ENCODE peak calls at places on chromosomes 16 and 17, in four cellular contexts. T is NCI-H2029; F is T-helper 17 cell; W is effector memory CD8-positive, alpha-beta T cell. M is an unnamed sample.

GRCh38 chr16:63981639-63982038 is 1140.2 kb downstream of the CDH11 start:
- DNase-seq in T (no peak), F (no peak), W (no peak), M (no peak)

GRCh38 chr17:66364508-66365203 is 62.2 kb downstream of the PRKCA start:
- DNase-seq in T (no peak), F (no peak), W (no peak), M (no peak)

GRCh38 chr16:695355-696089 is 5.3 kb upstream of the WDR24 start:
- DNase-seq in T (peak), F (peak), W (peak), M (peak)

GRCh38 chr17:38663125-38663751 is 11.5 kb downstream of the EPOP start:
- DNase-seq in T (peak), F (no peak), W (no peak), M (no peak)

GRCh38 chr16:72066747-72067146 is 3.7 kb downstream of the HPR start:
- DNase-seq in T (no peak), F (no peak), W (no peak), M (no peak)

GRCh38 chr16:74709477-74709877 is 8.8 kb upstream of the MLKL start:
- DNase-seq in T (no peak), F (peak), W (peak), M (peak)

GRCh38 chr16:29816694-29817441 is 916 bp downstream of the PAGR1 start:
- DNase-seq in T (peak), F (peak), W (peak), M (no peak)

GRCh38 chr17:8366231-8366630 is 10.3 kb downstream of the KRABD2 start:
- DNase-seq in T (no peak), F (no peak), W (no peak), M (no peak)

GRCh38 chr16:53457670-53458069 is 23.4 kb downstream of the RBL2 start:
- DNase-seq in T (no peak), F (peak), W (peak), M (peak)

GRCh38 chr17:80760501-80760900 is 215.9 kb downstream of the RPTOR start:
- DNase-seq in T (peak), F (no peak), W (no peak), M (no peak)

GRCh38 chr16:86240716-86241363 is 269.5 kb upstream of the FOXF1 start:
- DNase-seq in T (no peak), F (no peak), W (no peak), M (no peak)

GRCh38 chr17:32142857-32143524 is 689 bp downstream of the RHOT1 start:
- DNase-seq in T (peak), F (no peak), W (no peak), M (no peak)

GRCh38 chr16:10256855-10257641 is 74.8 kb upstream of the GRIN2A start:
- DNase-seq in T (no peak), F (peak), W (peak), M (peak)

GRCh38 chr16:69865701-69866100 is 85.4 kb upstream of the CLEC18A start:
- DNase-seq in T (no peak), F (no peak), W (no peak), M (no peak)

GRCh38 chr17:57375040-57375769 is 118.9 kb downstream of the MSI2 start:
- DNase-seq in T (no peak), F (no peak), W (no peak), M (no peak)

GRCh38 chr16:67594256-67594915 is 32.1 kb downstream of the CTCF start:
- DNase-seq in T (no peak), F (no peak), W (no peak), M (no peak)

GRCh38 chr16:59993101-59993500 is 1259.0 kb upstream of the GOT2 start:
- DNase-seq in T (no peak), F (no peak), W (no peak), M (no peak)

GRCh38 chr17:14719942-14720341 is 419.1 kb downstream of the HS3ST3B1 start:
- DNase-seq in T (no peak), F (no peak), W (no peak), M (no peak)

GRCh38 chr16:70749681-70750601 is 51.0 kb downstream of the VAC14 start:
- DNase-seq in T (no peak), F (no peak), W (no peak), M (no peak)

GRCh38 chr17:16888413-16889087 is 83.4 kb downstream of the TNFRSF13B start:
- DNase-seq in T (no peak), F (no peak), W (no peak), M (no peak)

GRCh38 chr16:87418216-87418615 is 26.1 kb downstream of the MAP1LC3B start:
- DNase-seq in T (no peak), F (no peak), W (no peak), M (no peak)

GRCh38 chr17:33508215-33508614 is 215.1 kb upstream of the ASIC2 start:
- DNase-seq in T (no peak), F (no peak), W (no peak), M (no peak)

GRCh38 chr16:1054660-1055556 is 17.6 kb upstream of the SSTR5 start:
- DNase-seq in T (no peak), F (no peak), W (no peak), M (peak)

GRCh38 chr17:9886141-9886930 is 18.7 kb downstream of the RCVRN start:
- DNase-seq in T (no peak), F (no peak), W (no peak), M (no peak)

GRCh38 chr17:77086433-77087010 is 54.2 kb upstream of the SEC14L1 start:
- DNase-seq in T (peak), F (peak), W (peak), M (peak)

GRCh38 chr17:8158267-8159031 is 4.3 kb downstream of the VAMP2 start:
- DNase-seq in T (peak), F (peak), W (peak), M (peak)

GRCh38 chr16:4179020-4179419 is 62.8 kb upstream of the ADCY9 start:
- DNase-seq in T (no peak), F (no peak), W (no peak), M (no peak)

GRCh38 chr17:56851008-56851407 is 17.1 kb downstream of the DGKE start:
- DNase-seq in T (no peak), F (no peak), W (no peak), M (no peak)

GRCh38 chr16:16073884-16074781 is 124.7 kb downstream of the ABCC1 start:
- DNase-seq in T (no peak), F (no peak), W (no peak), M (no peak)

GRCh38 chr17:73291260-73291801 is 20.5 kb downstream of the CDC42EP4 start:
- DNase-seq in T (no peak), F (no peak), W (no peak), M (no peak)

GRCh38 chr17:50275279-50275678 is 1.0 kb downstream of the TMEM92 start:
- DNase-seq in T (no peak), F (no peak), W (no peak), M (no peak)

GRCh38 chr17:40069751-40070643 is 7.2 kb downstream of the THRA start:
- DNase-seq in T (peak), F (peak), W (peak), M (peak)

GRCh38 chr17:41666336-41666680 is 22.4 kb upstream of the EIF1 start:
- DNase-seq in T (peak), F (peak), W (peak), M (peak)

GRCh38 chr16:1784977-1785845 is 2.5 kb downstream of the NUBP2 start:
- DNase-seq in T (no peak), F (no peak), W (no peak), M (no peak)

GRCh38 chr16:69326172-69326873 is 4.1 kb downstream of the PDF start:
- DNase-seq in T (no peak), F (no peak), W (no peak), M (no peak)

GRCh38 chr16:50692644-50692998 is 785 bp upstream of the NOD2 start:
- DNase-seq in T (no peak), F (no peak), W (no peak), M (no peak)

GRCh38 chr17:81731271-81731670 is 19.2 kb downstream of the SLC25A10 start:
- DNase-seq in T (no peak), F (no peak), W (no peak), M (no peak)

GRCh38 chr16:79542196-79542859 is 58.2 kb downstream of the MAF start:
- DNase-seq in T (no peak), F (no peak), W (no peak), M (no peak)

M was measured in T-cell.